ENCODE peak calls at places on chromosomes 13 and 19, in five cellular contexts. K is pulmonary artery endothelial cell, L is ecto neural progenitor cell, S is tibial artery, T is breast epithelium. D is an unnamed sample.

GRCh38 chr19:13100871-13101589 is 1.6 kb downstream of the LYL1 start:
- DNase-seq in K (no peak), T (no peak), S (peak), L (no peak), D (no peak)

GRCh38 chr19:15379996-15380647 is 535 bp upstream of the AKAP8 start:
- DNase-seq in S (no peak), T (peak), K (no peak), L (no peak), D (no peak)

GRCh38 chr13:99721606-99722384 is 220.5 kb downstream of the TM9SF2 start:
- DNase-seq in K (no peak), S (no peak), T (no peak), L (peak), D (no peak)

GRCh38 chr19:32200312-32201038 is 144.9 kb upstream of the ZNF507 start:
- DNase-seq in K (no peak), T (no peak), S (peak), L (no peak), D (no peak)

GRCh38 chr13:38223093-38223492 is 126.6 kb upstream of the UFM1 start:
- DNase-seq in S (no peak), L (peak), T (no peak), K (no peak), D (no peak)

GRCh38 chr19:35397064-35397463 is 26.2 kb downstream of the GPR42 start:
- DNase-seq in L (no peak), K (no peak), T (no peak), S (no peak), D (no peak)

GRCh38 chr13:43664700-43665191 is 122.0 kb downstream of the ENOX1 start:
- DNase-seq in K (no peak), S (no peak), T (no peak), L (peak), D (no peak)

GRCh38 chr13:63481334-63481733 is 2065.7 kb upstream of the PCDH20 start:
- DNase-seq in K (no peak), T (no peak), S (no peak), L (no peak), D (no peak)

GRCh38 chr19:35141627-35142401 is 1.2 kb upstream of the FXYD7 start:
- DNase-seq in S (no peak), K (no peak), L (no peak), T (no peak), D (no peak)

GRCh38 chr13:32830632-32831031 is 185.6 kb upstream of the KL start:
- DNase-seq in L (no peak), T (no peak), S (no peak), K (no peak), D (no peak)

GRCh38 chr19:45514376-45515051 is 7.2 kb downstream of the VASP start:
- DNase-seq in S (no peak), L (no peak), K (no peak), T (no peak), D (no peak)

GRCh38 chr19:13985771-13986347 is 20.3 kb downstream of the RFX1 start:
- DNase-seq in S (no peak), K (no peak), L (no peak), T (no peak), D (no peak)